ENCODE peak calls at places on chromosomes 6 and 20, in nine cellular contexts. One of them, this sample, is unnamed.
A peak's percentile ranks its signal among the peaks of the same experiment; 100 is the strongest.

GRCh38 chr20:24658920-24659660 is 189.7 kb downstream of the SYNDIG1 start:
- DNase-seq in effector memory CD4-positive, alpha-beta T cell: no peak
- DNase-seq in endodermal cell: no peak
- DNase-seq in RWPE1: no peak
- DNase-seq in colonic mucosa: no peak
- DNase-seq in thyroid gland: no peak
- DNase-seq in spleen: no peak
- DNase-seq in brain microvascular endothelial cell: no peak
- DNase-seq in GM23248: no peak
- DNase-seq in this sample: no peak

GRCh38 chr20:36532822-36533221 is 8.5 kb upstream of the MYL9 start:
- DNase-seq in effector memory CD4-positive, alpha-beta T cell: no peak
- DNase-seq in thyroid gland: no peak
- DNase-seq in RWPE1: no peak
- DNase-seq in colonic mucosa: no peak
- DNase-seq in endodermal cell: no peak
- DNase-seq in GM23248: no peak
- DNase-seq in spleen: no peak
- DNase-seq in brain microvascular endothelial cell: no peak
- DNase-seq in this sample: no peak

GRCh38 chr6:44569931-44570385 is 182.5 kb downstream of the CDC5L start:
- DNase-seq in GM23248: peak; percentile 81
- DNase-seq in effector memory CD4-positive, alpha-beta T cell: no peak
- DNase-seq in colonic mucosa: no peak
- DNase-seq in endodermal cell: peak; percentile 57
- DNase-seq in spleen: peak; percentile 72
- DNase-seq in thyroid gland: peak; percentile 7
- DNase-seq in RWPE1: no peak
- DNase-seq in brain microvascular endothelial cell: no peak
- DNase-seq in this sample: no peak

GRCh38 chr6:35583893-35584688 is 71.4 kb upstream of the TULP1 start:
- DNase-seq in GM23248: peak; percentile 76
- DNase-seq in RWPE1: peak; percentile 35
- DNase-seq in brain microvascular endothelial cell: peak; percentile 64
- DNase-seq in thyroid gland: peak; percentile 85
- DNase-seq in endodermal cell: peak; percentile 87
- DNase-seq in spleen: no peak
- DNase-seq in effector memory CD4-positive, alpha-beta T cell: peak; percentile 41
- DNase-seq in colonic mucosa: peak; percentile 74
- DNase-seq in this sample: peak; percentile 89

GRCh38 chr6:41021832-41022231 is 17.2 kb downstream of the UNC5CL start:
- DNase-seq in RWPE1: no peak
- DNase-seq in brain microvascular endothelial cell: no peak
- DNase-seq in colonic mucosa: no peak
- DNase-seq in GM23248: peak; percentile 65
- DNase-seq in spleen: no peak
- DNase-seq in effector memory CD4-positive, alpha-beta T cell: no peak
- DNase-seq in endodermal cell: peak; percentile 65
- DNase-seq in thyroid gland: peak; percentile 54
- DNase-seq in this sample: no peak

GRCh38 chr6:2993755-2994317 is 5.9 kb upstream of the NQO2 start:
- DNase-seq in brain microvascular endothelial cell: no peak
- DNase-seq in effector memory CD4-positive, alpha-beta T cell: no peak
- DNase-seq in spleen: no peak
- DNase-seq in thyroid gland: no peak
- DNase-seq in colonic mucosa: no peak
- DNase-seq in GM23248: no peak
- DNase-seq in endodermal cell: no peak
- DNase-seq in RWPE1: no peak
- DNase-seq in this sample: no peak

GRCh38 chr6:157094038-157094437 is 229.3 kb downstream of the TMEM242 start:
- DNase-seq in thyroid gland: no peak
- DNase-seq in colonic mucosa: no peak
- DNase-seq in effector memory CD4-positive, alpha-beta T cell: no peak
- DNase-seq in RWPE1: no peak
- DNase-seq in spleen: no peak
- DNase-seq in GM23248: no peak
- DNase-seq in brain microvascular endothelial cell: no peak
- DNase-seq in endodermal cell: no peak
- DNase-seq in this sample: no peak

GRCh38 chr6:41577865-41578713 is 31.9 kb downstream of the FOXP4 start:
- DNase-seq in endodermal cell: peak; percentile 88
- DNase-seq in effector memory CD4-positive, alpha-beta T cell: no peak
- DNase-seq in RWPE1: peak; percentile 26
- DNase-seq in GM23248: peak; percentile 67
- DNase-seq in colonic mucosa: peak; percentile 37
- DNase-seq in spleen: no peak
- DNase-seq in brain microvascular endothelial cell: no peak
- DNase-seq in thyroid gland: peak; percentile 82
- DNase-seq in this sample: no peak

GRCh38 chr6:46469021-46469420 is 22.2 kb downstream of the RCAN2 start:
- DNase-seq in GM23248: no peak
- DNase-seq in RWPE1: no peak
- DNase-seq in colonic mucosa: no peak
- DNase-seq in spleen: no peak
- DNase-seq in endodermal cell: no peak
- DNase-seq in brain microvascular endothelial cell: no peak
- DNase-seq in thyroid gland: no peak
- DNase-seq in effector memory CD4-positive, alpha-beta T cell: no peak
- DNase-seq in this sample: no peak

GRCh38 chr6:134245041-134245440 is 72.9 kb downstream of the SGK1 start:
- DNase-seq in RWPE1: no peak
- DNase-seq in spleen: no peak
- DNase-seq in effector memory CD4-positive, alpha-beta T cell: no peak
- DNase-seq in GM23248: peak; percentile 44
- DNase-seq in endodermal cell: no peak
- DNase-seq in thyroid gland: peak; percentile 45
- DNase-seq in brain microvascular endothelial cell: peak; percentile 74
- DNase-seq in colonic mucosa: no peak
- DNase-seq in this sample: no peak

GRCh38 chr20:22339091-22339881 is 245.1 kb downstream of the FOXA2 start:
- DNase-seq in endodermal cell: peak; percentile 80
- DNase-seq in brain microvascular endothelial cell: peak; percentile 58
- DNase-seq in thyroid gland: peak; percentile 48
- DNase-seq in colonic mucosa: peak; percentile 78
- DNase-seq in GM23248: peak; percentile 73
- DNase-seq in spleen: no peak
- DNase-seq in effector memory CD4-positive, alpha-beta T cell: no peak
- DNase-seq in RWPE1: peak; percentile 50
- DNase-seq in this sample: no peak

GRCh38 chr6:39880521-39881048 is 53.7 kb downstream of the MOCS1 start:
- DNase-seq in spleen: no peak
- DNase-seq in endodermal cell: no peak
- DNase-seq in colonic mucosa: no peak
- DNase-seq in GM23248: no peak
- DNase-seq in effector memory CD4-positive, alpha-beta T cell: no peak
- DNase-seq in RWPE1: no peak
- DNase-seq in brain microvascular endothelial cell: no peak
- DNase-seq in thyroid gland: no peak
- DNase-seq in this sample: peak; percentile 6

DNA sequence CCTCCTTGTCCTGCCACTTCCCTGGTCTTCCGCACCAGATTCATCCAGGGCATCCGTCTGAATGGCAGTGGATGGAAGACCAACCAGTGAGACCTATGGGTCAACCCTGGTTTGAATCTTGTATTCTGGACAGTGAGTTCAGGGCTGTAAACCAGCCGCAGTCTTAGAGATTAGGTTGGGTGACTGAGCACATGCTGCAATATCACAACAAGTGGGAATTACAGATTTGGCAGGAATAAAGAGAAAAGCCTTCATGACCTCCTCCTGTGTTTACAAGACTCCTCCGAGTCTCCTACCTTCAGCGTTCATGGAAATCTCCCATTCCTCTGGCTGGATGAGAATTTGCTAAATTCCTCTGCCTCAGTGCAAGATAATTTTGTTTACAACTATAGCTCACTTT is 9.9 kb downstream of the ECI2 start:
- DNase-seq in endodermal cell: no peak
- DNase-seq in thyroid gland: no peak
- DNase-seq in RWPE1: no peak
- DNase-seq in effector memory CD4-positive, alpha-beta T cell: no peak
- DNase-seq in GM23248: peak; percentile 9
- DNase-seq in brain microvascular endothelial cell: peak; percentile 34
- DNase-seq in colonic mucosa: no peak
- DNase-seq in spleen: no peak
- DNase-seq in this sample: no peak
- H3K27ac ChIP-seq in endodermal cell: no peak overlapping the region
- H3K27ac ChIP-seq in thyroid gland: no peak overlapping the region
- H3K27ac ChIP-seq in RWPE1: no peak overlapping the region
- H3K27ac ChIP-seq in effector memory CD4-positive, alpha-beta T cell: no peak overlapping the region
- H3K27ac ChIP-seq in GM23248: peak overlapping the region; percentile 55
- H3K27ac ChIP-seq in brain microvascular endothelial cell: peak overlapping the region; percentile 84
- H3K27ac ChIP-seq in colonic mucosa: no peak overlapping the region
- H3K27ac ChIP-seq in spleen: no peak overlapping the region
- H3K27ac ChIP-seq in this sample: no peak overlapping the region

DNA sequence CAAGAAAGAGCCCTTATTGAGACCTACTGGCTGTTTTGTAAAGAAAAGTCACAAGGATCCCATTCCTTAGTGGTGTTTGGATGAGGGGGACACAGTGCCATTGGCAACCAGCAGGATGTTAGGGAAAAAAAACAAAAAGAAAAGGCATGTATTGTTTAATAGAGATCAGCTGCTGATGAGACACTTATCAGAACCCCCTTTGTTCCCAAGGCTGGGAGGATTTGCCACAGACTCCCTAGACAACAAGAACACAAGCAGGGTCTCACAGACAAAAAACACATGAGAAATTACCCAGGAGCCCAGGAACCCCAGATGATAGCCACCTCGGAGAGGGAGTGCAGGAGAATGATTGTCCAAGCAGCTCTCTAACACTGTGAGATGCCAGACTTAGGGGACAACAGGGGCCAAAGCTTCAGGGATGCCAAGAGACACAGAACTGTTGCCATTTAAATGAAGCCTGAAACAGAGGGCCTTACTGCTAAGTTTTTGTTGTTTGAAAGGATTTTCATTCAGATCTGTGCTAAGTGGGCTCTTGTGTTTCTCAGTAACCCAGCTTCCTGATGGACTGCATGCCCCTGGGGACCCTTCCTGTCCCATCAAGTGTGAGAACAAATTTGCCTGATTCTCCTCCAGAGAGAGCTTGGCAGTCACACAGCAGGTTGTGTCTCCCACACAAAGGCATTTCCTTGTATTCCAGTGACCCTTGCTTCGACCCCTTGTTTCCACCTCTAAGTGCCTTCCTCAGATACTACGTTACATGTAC is 48.7 kb upstream of the HEY2 start:
- DNase-seq in effector memory CD4-positive, alpha-beta T cell: no peak
- DNase-seq in colonic mucosa: no peak
- DNase-seq in spleen: no peak
- DNase-seq in GM23248: no peak
- DNase-seq in brain microvascular endothelial cell: no peak
- DNase-seq in thyroid gland: no peak
- DNase-seq in RWPE1: no peak
- DNase-seq in endodermal cell: peak; percentile 71
- DNase-seq in this sample: no peak
- H3K27ac ChIP-seq in effector memory CD4-positive, alpha-beta T cell: no peak overlapping the region
- H3K27ac ChIP-seq in colonic mucosa: no peak overlapping the region
- H3K27ac ChIP-seq in spleen: no peak overlapping the region
- H3K27ac ChIP-seq in GM23248: no peak overlapping the region
- H3K27ac ChIP-seq in brain microvascular endothelial cell: no peak overlapping the region
- H3K27ac ChIP-seq in thyroid gland: no peak overlapping the region
- H3K27ac ChIP-seq in RWPE1: no peak overlapping the region
- H3K27ac ChIP-seq in endodermal cell: peak overlapping the region; percentile 69
- H3K27ac ChIP-seq in this sample: no peak overlapping the region

GRCh38 chr6:117194978-117195377 is 70.4 kb upstream of the VGLL2 start:
- DNase-seq in RWPE1: no peak
- DNase-seq in colonic mucosa: no peak
- DNase-seq in thyroid gland: no peak
- DNase-seq in spleen: no peak
- DNase-seq in effector memory CD4-positive, alpha-beta T cell: no peak
- DNase-seq in endodermal cell: no peak
- DNase-seq in GM23248: no peak
- DNase-seq in brain microvascular endothelial cell: no peak
- DNase-seq in this sample: no peak

GRCh38 chr6:117205876-117206275 is 59.5 kb upstream of the VGLL2 start:
- DNase-seq in colonic mucosa: no peak
- DNase-seq in spleen: no peak
- DNase-seq in brain microvascular endothelial cell: no peak
- DNase-seq in GM23248: no peak
- DNase-seq in thyroid gland: no peak
- DNase-seq in endodermal cell: no peak
- DNase-seq in effector memory CD4-positive, alpha-beta T cell: no peak
- DNase-seq in RWPE1: no peak
- DNase-seq in this sample: no peak

GRCh38 chr6:117204903-117205302 is 60.5 kb upstream of the VGLL2 start:
- DNase-seq in GM23248: no peak
- DNase-seq in endodermal cell: no peak
- DNase-seq in spleen: no peak
- DNase-seq in thyroid gland: no peak
- DNase-seq in RWPE1: no peak
- DNase-seq in brain microvascular endothelial cell: no peak
- DNase-seq in effector memory CD4-positive, alpha-beta T cell: no peak
- DNase-seq in colonic mucosa: no peak
- DNase-seq in this sample: no peak

GRCh38 chr6:117195728-117196127 is 69.6 kb upstream of the VGLL2 start:
- DNase-seq in GM23248: no peak
- DNase-seq in brain microvascular endothelial cell: no peak
- DNase-seq in thyroid gland: no peak
- DNase-seq in effector memory CD4-positive, alpha-beta T cell: no peak
- DNase-seq in RWPE1: no peak
- DNase-seq in colonic mucosa: no peak
- DNase-seq in spleen: no peak
- DNase-seq in endodermal cell: no peak
- DNase-seq in this sample: no peak

DNA sequence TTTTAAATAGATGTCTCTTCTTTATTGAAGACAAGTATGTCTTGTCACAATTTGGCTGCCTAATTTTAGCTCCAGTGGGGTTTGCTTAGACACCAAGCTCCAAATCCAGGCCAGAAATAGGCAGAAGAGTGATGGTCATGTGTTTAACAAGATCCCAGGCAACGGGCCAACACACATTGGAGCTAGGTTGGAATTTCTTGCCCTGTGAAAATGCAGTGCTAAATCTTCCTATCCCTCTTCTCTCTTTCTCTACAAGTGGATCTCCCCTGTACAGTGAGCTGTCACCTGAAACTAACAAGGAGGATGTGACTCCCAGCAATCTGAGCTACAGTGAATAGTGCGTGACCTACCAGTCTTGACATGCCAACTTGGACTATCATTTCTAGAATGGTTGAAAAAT is 65.3 kb upstream of the VGLL2 start:
- DNase-seq in spleen: no peak
- DNase-seq in endodermal cell: no peak
- DNase-seq in GM23248: no peak
- DNase-seq in brain microvascular endothelial cell: no peak
- DNase-seq in thyroid gland: peak; percentile 40
- DNase-seq in effector memory CD4-positive, alpha-beta T cell: no peak
- DNase-seq in RWPE1: no peak
- DNase-seq in colonic mucosa: no peak
- DNase-seq in this sample: no peak
- H3K27ac ChIP-seq in spleen: no peak overlapping the region
- H3K27ac ChIP-seq in endodermal cell: no peak overlapping the region
- H3K27ac ChIP-seq in GM23248: no peak overlapping the region
- H3K27ac ChIP-seq in brain microvascular endothelial cell: no peak overlapping the region
- H3K27ac ChIP-seq in thyroid gland: no peak overlapping the region
- H3K27ac ChIP-seq in effector memory CD4-positive, alpha-beta T cell: no peak overlapping the region
- H3K27ac ChIP-seq in RWPE1: no peak overlapping the region
- H3K27ac ChIP-seq in colonic mucosa: no peak overlapping the region
- H3K27ac ChIP-seq in this sample: no peak overlapping the region

DNA sequence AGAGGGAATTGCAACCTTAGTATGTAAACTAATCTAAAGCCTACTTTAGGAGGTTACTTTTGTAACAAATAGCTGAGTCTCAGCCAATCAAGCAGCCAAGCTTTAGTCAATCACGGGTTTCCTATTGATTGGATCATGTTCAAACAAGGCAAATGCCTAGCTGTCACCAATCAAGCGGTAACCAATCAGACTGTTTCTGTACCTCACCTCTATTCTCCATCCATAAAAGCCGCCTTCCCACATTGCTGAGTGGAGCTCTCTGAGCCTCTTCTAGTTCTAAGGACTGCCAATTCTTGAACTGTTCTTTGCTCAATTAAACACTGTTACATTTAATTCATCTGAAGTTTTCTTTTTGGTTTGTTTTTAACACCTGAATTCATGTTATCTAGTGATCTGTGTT is 148.4 kb upstream of the BMP5 start:
- DNase-seq in brain microvascular endothelial cell: no peak
- DNase-seq in colonic mucosa: no peak
- DNase-seq in thyroid gland: no peak
- DNase-seq in spleen: no peak
- DNase-seq in endodermal cell: no peak
- DNase-seq in GM23248: no peak
- DNase-seq in effector memory CD4-positive, alpha-beta T cell: no peak
- DNase-seq in RWPE1: no peak
- DNase-seq in this sample: no peak
- H3K27ac ChIP-seq in brain microvascular endothelial cell: no peak overlapping the region
- H3K27ac ChIP-seq in colonic mucosa: no peak overlapping the region
- H3K27ac ChIP-seq in thyroid gland: no peak overlapping the region
- H3K27ac ChIP-seq in spleen: no peak overlapping the region
- H3K27ac ChIP-seq in endodermal cell: no peak overlapping the region
- H3K27ac ChIP-seq in GM23248: no peak overlapping the region
- H3K27ac ChIP-seq in effector memory CD4-positive, alpha-beta T cell: no peak overlapping the region
- H3K27ac ChIP-seq in RWPE1: no peak overlapping the region
- H3K27ac ChIP-seq in this sample: no peak overlapping the region